ENCODE peak calls at places on chromosomes 4 and X, in eight cellular contexts. One of them, this sample, is unnamed.

GRCh38 chr4:83558693-83559092 is 22.8 kb downstream of the GPAT3 start:
- DNase-seq in mesendoderm: no peak
- DNase-seq in AG04450: no peak
- DNase-seq in esophagus squamous epithelium: no peak
- DNase-seq in testis: no peak
- DNase-seq in aorta: no peak
- DNase-seq in cardiac muscle cell: peak; percentile 34
- DNase-seq in transverse colon: no peak
- DNase-seq in this sample: no peak

GRCh38 chrX:30888526-30889146 is 418 bp downstream of the TAB3 start:
- DNase-seq in esophagus squamous epithelium: no peak
- DNase-seq in cardiac muscle cell: peak; percentile 14
- DNase-seq in testis: no peak
- DNase-seq in transverse colon: peak; percentile 14
- DNase-seq in AG04450: no peak
- DNase-seq in mesendoderm: no peak
- DNase-seq in aorta: no peak
- DNase-seq in this sample: no peak

GRCh38 chr4:182143086-182143821 is 99.9 kb upstream of the TENM3 start:
- DNase-seq in aorta: no peak
- DNase-seq in cardiac muscle cell: peak; percentile 25
- DNase-seq in testis: no peak
- DNase-seq in mesendoderm: peak; percentile 73
- DNase-seq in esophagus squamous epithelium: no peak
- DNase-seq in transverse colon: peak; percentile 36
- DNase-seq in AG04450: no peak
- DNase-seq in this sample: no peak

GRCh38 chr4:83323136-83323535 is 11.5 kb downstream of the HPSE start:
- DNase-seq in aorta: no peak
- DNase-seq in transverse colon: no peak
- DNase-seq in cardiac muscle cell: no peak
- DNase-seq in testis: no peak
- DNase-seq in esophagus squamous epithelium: no peak
- DNase-seq in AG04450: no peak
- DNase-seq in mesendoderm: no peak
- DNase-seq in this sample: no peak

GRCh38 chr4:53646792-53647191 is 55.5 kb upstream of the LNX1 start:
- DNase-seq in transverse colon: peak; percentile 56
- DNase-seq in aorta: no peak
- DNase-seq in mesendoderm: no peak
- DNase-seq in esophagus squamous epithelium: no peak
- DNase-seq in AG04450: no peak
- DNase-seq in testis: no peak
- DNase-seq in cardiac muscle cell: no peak
- DNase-seq in this sample: no peak

GRCh38 chr4:30763337-30763736 is 43.2 kb downstream of the PCDH7 start:
- DNase-seq in esophagus squamous epithelium: no peak
- DNase-seq in transverse colon: no peak
- DNase-seq in AG04450: peak; percentile 32
- DNase-seq in aorta: no peak
- DNase-seq in mesendoderm: no peak
- DNase-seq in cardiac muscle cell: no peak
- DNase-seq in testis: no peak
- DNase-seq in this sample: peak; percentile 73

GRCh38 chrX:122004127-122004526 is 956.7 kb downstream of the GLUD2 start:
- DNase-seq in transverse colon: no peak
- DNase-seq in esophagus squamous epithelium: no peak
- DNase-seq in testis: no peak
- DNase-seq in AG04450: no peak
- DNase-seq in aorta: no peak
- DNase-seq in mesendoderm: no peak
- DNase-seq in cardiac muscle cell: no peak
- DNase-seq in this sample: no peak

GRCh38 chr4:140756292-140757219 is at the start of gene TBC1D9:
- DNase-seq in testis: peak; percentile 89
- DNase-seq in aorta: peak; percentile 87
- DNase-seq in AG04450: no peak
- DNase-seq in mesendoderm: peak; percentile 100
- DNase-seq in transverse colon: peak; percentile 84
- DNase-seq in cardiac muscle cell: peak; percentile 85
- DNase-seq in esophagus squamous epithelium: peak; percentile 20
- DNase-seq in this sample: peak; percentile 98

GRCh38 chr4:6974138-6974848 is 64.7 kb downstream of the TBC1D14 start:
- DNase-seq in mesendoderm: peak; percentile 93
- DNase-seq in transverse colon: peak; percentile 87
- DNase-seq in testis: peak; percentile 90
- DNase-seq in esophagus squamous epithelium: no peak
- DNase-seq in cardiac muscle cell: peak; percentile 90
- DNase-seq in AG04450: peak; percentile 67
- DNase-seq in aorta: peak; percentile 88
- DNase-seq in this sample: peak; percentile 83

GRCh38 chr4:183449193-183449888 is 4.9 kb downstream of the CDKN2AIP start:
- DNase-seq in transverse colon: no peak
- DNase-seq in mesendoderm: no peak
- DNase-seq in cardiac muscle cell: peak; percentile 83
- DNase-seq in aorta: no peak
- DNase-seq in esophagus squamous epithelium: no peak
- DNase-seq in AG04450: peak; percentile 29
- DNase-seq in testis: no peak
- DNase-seq in this sample: peak; percentile 25

GRCh38 chrX:9966775-9967408 is at the start of gene CLDN34:
- DNase-seq in esophagus squamous epithelium: no peak
- DNase-seq in aorta: no peak
- DNase-seq in AG04450: no peak
- DNase-seq in mesendoderm: no peak
- DNase-seq in transverse colon: no peak
- DNase-seq in testis: no peak
- DNase-seq in cardiac muscle cell: no peak
- DNase-seq in this sample: no peak

GRCh38 chrX:24305905-24306304 is 8.0 kb downstream of the SUPT20HL2 start:
- DNase-seq in AG04450: no peak
- DNase-seq in testis: no peak
- DNase-seq in aorta: no peak
- DNase-seq in mesendoderm: no peak
- DNase-seq in esophagus squamous epithelium: no peak
- DNase-seq in cardiac muscle cell: peak; percentile 12
- DNase-seq in transverse colon: no peak
- DNase-seq in this sample: no peak

DNA sequence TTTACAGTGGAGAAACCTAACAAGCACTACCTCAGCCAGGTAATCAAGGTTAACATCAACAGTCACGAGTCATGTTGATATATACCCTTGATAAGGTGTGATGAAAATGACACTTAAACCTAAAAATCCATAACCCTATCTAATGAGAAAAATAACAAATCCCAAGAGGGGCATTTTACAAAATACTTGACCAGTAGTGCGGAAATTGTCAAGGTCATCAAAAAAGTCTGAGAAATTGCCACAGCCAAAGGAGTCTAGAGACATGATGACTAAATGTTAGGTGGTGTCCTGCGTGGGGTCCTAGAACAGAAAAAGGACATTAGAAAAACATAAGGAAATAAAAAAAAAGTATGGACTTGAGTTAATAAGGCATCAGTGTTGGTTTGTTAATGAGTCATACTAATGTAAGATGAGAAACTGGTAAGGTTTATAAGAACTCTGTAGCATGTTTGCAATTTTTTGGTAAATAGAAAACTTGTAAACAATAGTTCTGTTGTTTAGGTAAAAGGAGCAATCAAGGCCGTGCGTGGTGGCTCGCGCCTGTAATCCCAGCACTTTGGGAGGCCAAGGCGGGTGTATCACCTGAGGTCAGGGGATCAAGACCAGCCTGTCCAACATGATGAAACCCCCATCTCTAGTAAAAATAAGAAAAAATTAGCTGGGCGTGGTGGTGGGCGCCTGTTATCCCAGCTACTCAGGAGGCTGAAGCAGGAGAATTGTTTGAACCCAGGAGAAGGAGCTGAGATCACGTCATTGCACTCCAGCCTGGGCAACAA is 2.9 kb downstream of the RPL36A start:
- DNase-seq in mesendoderm: no peak
- DNase-seq in AG04450: no peak
- DNase-seq in transverse colon: no peak
- DNase-seq in esophagus squamous epithelium: no peak
- DNase-seq in cardiac muscle cell: no peak
- DNase-seq in aorta: no peak
- DNase-seq in testis: no peak
- DNase-seq in this sample: no peak
- H3K4me3 ChIP-seq in mesendoderm: no peak overlapping the region
- H3K4me3 ChIP-seq in AG04450: no peak overlapping the region
- H3K4me3 ChIP-seq in transverse colon: no peak overlapping the region
- H3K4me3 ChIP-seq in esophagus squamous epithelium: no peak overlapping the region
- H3K4me3 ChIP-seq in cardiac muscle cell: no peak overlapping the region
- H3K4me3 ChIP-seq in aorta: no peak overlapping the region
- H3K4me3 ChIP-seq in testis: no peak overlapping the region
- H3K4me3 ChIP-seq in this sample: no peak overlapping the region

DNA sequence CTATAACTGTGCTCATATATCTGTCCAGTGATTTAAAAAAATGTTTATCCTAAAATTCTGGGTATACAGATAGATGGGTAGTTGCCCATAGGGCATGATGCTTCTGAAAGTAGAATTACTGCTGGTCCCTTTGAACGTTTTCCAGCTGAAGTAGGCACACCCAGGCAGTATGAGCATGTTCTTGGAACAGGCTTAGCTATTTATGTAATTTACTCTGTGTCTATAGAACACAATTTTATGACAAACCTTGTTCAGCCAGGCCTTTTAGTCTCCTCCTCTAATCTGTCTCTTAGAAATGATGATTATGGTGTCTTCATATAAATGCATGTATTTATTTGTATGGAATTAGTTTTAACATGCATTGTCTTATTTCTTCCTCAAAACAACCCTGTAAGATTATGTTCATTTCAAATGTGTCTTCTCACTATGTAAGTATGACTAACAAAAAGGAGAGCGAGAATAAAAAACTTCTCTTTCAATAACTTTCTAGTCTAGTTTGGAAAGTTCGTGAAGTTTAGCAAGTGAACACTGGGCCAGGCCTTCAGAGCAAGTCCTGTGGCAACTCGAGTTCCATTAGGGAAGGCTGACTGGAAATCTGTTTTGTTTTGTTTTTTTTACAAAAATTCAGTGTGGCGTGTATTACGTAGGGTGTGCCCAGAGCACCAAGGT is 142.0 kb downstream of the AFF1 start:
- DNase-seq in AG04450: no peak
- DNase-seq in mesendoderm: no peak
- DNase-seq in cardiac muscle cell: no peak
- DNase-seq in aorta: no peak
- DNase-seq in testis: no peak
- DNase-seq in esophagus squamous epithelium: no peak
- DNase-seq in transverse colon: no peak
- DNase-seq in this sample: no peak
- H3K4me3 ChIP-seq in AG04450: no peak overlapping the region
- H3K4me3 ChIP-seq in mesendoderm: no peak overlapping the region
- H3K4me3 ChIP-seq in cardiac muscle cell: no peak overlapping the region
- H3K4me3 ChIP-seq in aorta: no peak overlapping the region
- H3K4me3 ChIP-seq in testis: no peak overlapping the region
- H3K4me3 ChIP-seq in esophagus squamous epithelium: no peak overlapping the region
- H3K4me3 ChIP-seq in transverse colon: no peak overlapping the region
- H3K4me3 ChIP-seq in this sample: no peak overlapping the region

GRCh38 chr4:181146031-181146430 is 1097.2 kb upstream of the TENM3 start:
- DNase-seq in cardiac muscle cell: no peak
- DNase-seq in testis: no peak
- DNase-seq in aorta: no peak
- DNase-seq in AG04450: no peak
- DNase-seq in mesendoderm: no peak
- DNase-seq in esophagus squamous epithelium: no peak
- DNase-seq in transverse colon: no peak
- DNase-seq in this sample: no peak

GRCh38 chr4:181137351-181137750 is 1105.9 kb upstream of the TENM3 start:
- DNase-seq in transverse colon: no peak
- DNase-seq in aorta: no peak
- DNase-seq in esophagus squamous epithelium: no peak
- DNase-seq in AG04450: no peak
- DNase-seq in testis: no peak
- DNase-seq in cardiac muscle cell: no peak
- DNase-seq in mesendoderm: no peak
- DNase-seq in this sample: no peak

GRCh38 chr4:181143241-181143854 is 1099.9 kb upstream of the TENM3 start:
- DNase-seq in transverse colon: peak; percentile 77
- DNase-seq in testis: peak; percentile 93
- DNase-seq in cardiac muscle cell: peak; percentile 81
- DNase-seq in mesendoderm: peak; percentile 67
- DNase-seq in AG04450: peak; percentile 56
- DNase-seq in aorta: peak; percentile 73
- DNase-seq in esophagus squamous epithelium: no peak
- DNase-seq in this sample: peak; percentile 53

GRCh38 chr4:181138116-181138515 is 1105.1 kb upstream of the TENM3 start:
- DNase-seq in cardiac muscle cell: no peak
- DNase-seq in testis: no peak
- DNase-seq in mesendoderm: no peak
- DNase-seq in AG04450: no peak
- DNase-seq in esophagus squamous epithelium: no peak
- DNase-seq in transverse colon: no peak
- DNase-seq in aorta: no peak
- DNase-seq in this sample: no peak

GRCh38 chr4:181140037-181140603 is 1103.1 kb upstream of the TENM3 start:
- DNase-seq in testis: no peak
- DNase-seq in cardiac muscle cell: no peak
- DNase-seq in AG04450: no peak
- DNase-seq in esophagus squamous epithelium: no peak
- DNase-seq in mesendoderm: no peak
- DNase-seq in aorta: no peak
- DNase-seq in transverse colon: no peak
- DNase-seq in this sample: no peak
- H3K4me3 ChIP-seq in testis: no peak overlapping the region
- H3K4me3 ChIP-seq in cardiac muscle cell: no peak overlapping the region
- H3K4me3 ChIP-seq in AG04450: no peak overlapping the region
- H3K4me3 ChIP-seq in esophagus squamous epithelium: no peak overlapping the region
- H3K4me3 ChIP-seq in mesendoderm: no peak overlapping the region
- H3K4me3 ChIP-seq in aorta: no peak overlapping the region
- H3K4me3 ChIP-seq in transverse colon: no peak overlapping the region
- H3K4me3 ChIP-seq in this sample: no peak overlapping the region

GRCh38 chr4:73589261-73589847 is 30.9 kb downstream of the RASSF6 start:
- DNase-seq in aorta: no peak
- DNase-seq in esophagus squamous epithelium: no peak
- DNase-seq in AG04450: peak; percentile 50
- DNase-seq in transverse colon: no peak
- DNase-seq in mesendoderm: peak; percentile 42
- DNase-seq in testis: no peak
- DNase-seq in cardiac muscle cell: peak; percentile 86
- DNase-seq in this sample: peak; percentile 97

GRCh38 chr4:73588613-73589012 is 31.6 kb downstream of the RASSF6 start:
- DNase-seq in AG04450: no peak
- DNase-seq in transverse colon: no peak
- DNase-seq in mesendoderm: no peak
- DNase-seq in esophagus squamous epithelium: no peak
- DNase-seq in aorta: no peak
- DNase-seq in cardiac muscle cell: no peak
- DNase-seq in testis: no peak
- DNase-seq in this sample: no peak

GRCh38 chr4:73586040-73586439 is 34.2 kb downstream of the RASSF6 start:
- DNase-seq in AG04450: no peak
- DNase-seq in mesendoderm: no peak
- DNase-seq in aorta: no peak
- DNase-seq in transverse colon: no peak
- DNase-seq in esophagus squamous epithelium: no peak
- DNase-seq in cardiac muscle cell: no peak
- DNase-seq in testis: no peak
- DNase-seq in this sample: peak; percentile 68

GRCh38 chr4:73593631-73594241 is 26.5 kb downstream of the RASSF6 start:
- DNase-seq in AG04450: no peak
- DNase-seq in aorta: no peak
- DNase-seq in esophagus squamous epithelium: no peak
- DNase-seq in mesendoderm: peak; percentile 29
- DNase-seq in transverse colon: no peak
- DNase-seq in cardiac muscle cell: peak; percentile 60
- DNase-seq in testis: no peak
- DNase-seq in this sample: no peak

GRCh38 chr4:73589887-73590801 is 30.1 kb downstream of the RASSF6 start:
- DNase-seq in transverse colon: no peak
- DNase-seq in aorta: no peak
- DNase-seq in esophagus squamous epithelium: no peak
- DNase-seq in cardiac muscle cell: peak; percentile 47
- DNase-seq in mesendoderm: peak; percentile 33
- DNase-seq in testis: no peak
- DNase-seq in AG04450: no peak
- DNase-seq in this sample: peak; percentile 55
- H3K4me3 ChIP-seq in transverse colon: no peak overlapping the region
- H3K4me3 ChIP-seq in aorta: no peak overlapping the region
- H3K4me3 ChIP-seq in esophagus squamous epithelium: no peak overlapping the region
- H3K4me3 ChIP-seq in cardiac muscle cell: no peak overlapping the region
- H3K4me3 ChIP-seq in mesendoderm: no peak overlapping the region
- H3K4me3 ChIP-seq in testis: no peak overlapping the region
- H3K4me3 ChIP-seq in AG04450: no peak overlapping the region
- H3K4me3 ChIP-seq in this sample: no peak overlapping the region